ENCODE peak calls at places on chromosomes 6 and 20, in ten cellular contexts. T is left ventricle myocardium inferior; W is fibroblast of lung; X is right cardiac atrium; A is CD4-positive, alpha-beta memory T cell; G is AG04450; R is A549; C is vagina; S is CD8-positive, alpha-beta memory T cell; D is GM23248. K is an unnamed sample. For H3K9me3, the result is how much of the 10 kb centered on the place peaks cover.

GRCh38 chr6:14652536-14652935 is 535.0 kb downstream of the CD83 start:
- DNase-seq in T (no peak), W (no peak), X (no peak), A (no peak), G (no peak), R (no peak), C (no peak), S (no peak), D (no peak), K (no peak)

GRCh38 chr6:169780571-169781091 is 29.2 kb downstream of the ERMARD start:
- DNase-seq in T (no peak), W (peak), X (no peak), A (no peak), G (peak), R (no peak), C (peak), S (no peak), D (no peak), K (no peak)

GRCh38 chr6:29992792-29993191 is 50.5 kb downstream of the HLA-A start:
- DNase-seq in T (no peak), W (peak), X (no peak), A (no peak), G (no peak), R (peak), C (peak), S (no peak), D (peak), K (no peak)

GRCh38 chr20:7347409-7347808 is 579.9 kb downstream of the BMP2 start:
- DNase-seq in T (no peak), W (no peak), X (no peak), A (no peak), G (no peak), R (no peak), C (no peak), S (no peak), D (no peak), K (no peak)

GRCh38 chr20:8757146-8757545 is 311.7 kb upstream of the PLCB4 start:
- DNase-seq in T (no peak), W (peak), X (no peak), A (no peak), G (peak), R (peak), C (no peak), S (no peak), D (peak), K (no peak)

GRCh38 chr6:137900815-137901214 is 33.8 kb downstream of the TNFAIP3 start:
- DNase-seq in T (no peak), W (no peak), X (no peak), A (no peak), G (no peak), R (no peak), C (no peak), S (no peak), D (no peak), K (no peak)

GRCh38 chr6:115934829-115935228 is 125.9 kb downstream of the FRK start:
- DNase-seq in T (no peak), W (no peak), X (no peak), A (no peak), G (no peak), R (no peak), C (no peak), S (no peak), D (no peak), K (no peak)

GRCh38 chr6:40947876-40948514 is 91.0 kb downstream of the UNC5CL start:
- DNase-seq in T (no peak), W (peak), X (no peak), A (no peak), G (no peak), R (no peak), C (no peak), S (no peak), D (peak), K (no peak)

GRCh38 chr20:23228912-23229311 is 121.7 kb upstream of the NXT1 start:
- DNase-seq in T (no peak), W (peak), X (no peak), A (no peak), G (peak), R (no peak), C (no peak), S (no peak), D (peak), K (no peak)

GRCh38 chr6:166621114-166621540 is 5.9 kb downstream of the RPS6KA2 start:
- DNase-seq in T (no peak), W (no peak), X (no peak), A (no peak), G (no peak), R (no peak), C (no peak), S (no peak), D (no peak), K (no peak)

GRCh38 chr20:62754122-62754990 is 41.9 kb upstream of the MRGBP start:
- DNase-seq in T (peak), W (no peak), X (peak), A (no peak), G (no peak), R (no peak), C (no peak), S (no peak), D (no peak), K (no peak)

GRCh38 chr20:58699246-58700107 is 6.9 kb downstream of the NPEPL1 start:
- DNase-seq in T (peak), W (no peak), X (no peak), A (no peak), G (no peak), R (no peak), C (no peak), S (no peak), D (no peak), K (no peak)

GRCh38 chr6:16711551-16712249 is 49.6 kb downstream of the ATXN1 start:
- DNase-seq in T (no peak), W (no peak), X (no peak), A (peak), G (no peak), R (peak), C (no peak), S (peak), D (peak), K (peak)

GRCh38 chr6:12294851-12295536 is 4.8 kb downstream of the EDN1 start:
- DNase-seq in T (no peak), W (no peak), X (no peak), A (no peak), G (no peak), R (no peak), C (no peak), S (no peak), D (peak), K (no peak)

GRCh38 chr20:10453241-10453640 is 18.1 kb downstream of the SLX4IP start:
- DNase-seq in T (no peak), W (no peak), X (no peak), A (peak), G (no peak), R (no peak), C (no peak), S (no peak), D (no peak), K (no peak)

GRCh38 chr6:37339911-37340638 is 13.7 kb upstream of the RNF8 start:
- DNase-seq in T (no peak), W (peak), X (no peak), A (no peak), G (no peak), R (no peak), C (no peak), S (no peak), D (no peak), K (no peak)

GRCh38 chr6:125781307-125781868 is 9.4 kb upstream of the NCOA7 start:
- DNase-seq in T (no peak), W (peak), X (no peak), A (no peak), G (no peak), R (peak), C (no peak), S (no peak), D (peak), K (no peak)

GRCh38 chr6:140538926-140539325 is 1164.5 kb upstream of the CITED2 start:
- DNase-seq in T (no peak), W (no peak), X (no peak), A (no peak), G (no peak), R (peak), C (no peak), S (no peak), D (peak), K (no peak)

GRCh38 chr6:166486536-166486880 is 100.0 kb downstream of the RAMACL start:
- DNase-seq in T (peak), W (no peak), X (no peak), A (no peak), G (no peak), R (no peak), C (no peak), S (no peak), D (no peak), K (no peak)

GRCh38 chr6:71468841-71469750 is 180.5 kb downstream of the OGFRL1 start:
- DNase-seq in T (no peak), W (peak), X (no peak), A (no peak), G (peak), R (no peak), C (no peak), S (no peak), D (peak), K (no peak)

GRCh38 chr6:44034391-44034861 is 92.8 kb downstream of the MRPL14 start:
- DNase-seq in T (no peak), W (no peak), X (no peak), A (no peak), G (no peak), R (no peak), C (no peak), S (no peak), D (no peak), K (no peak)

GRCh38 chr6:84249724-84250123 is 22.3 kb upstream of the CEP162 start:
- DNase-seq in T (no peak), W (peak), X (no peak), A (no peak), G (no peak), R (no peak), C (no peak), S (no peak), D (peak), K (no peak)

GRCh38 chr6:130872250-130873095 is 45.3 kb downstream of the SMLR1 start:
- DNase-seq in T (peak), W (peak), X (peak), A (peak), G (no peak), R (peak), C (no peak), S (peak), D (peak), K (peak)

GRCh38 chr20:36802326-36803223 is 29.0 kb upstream of the DSN1 start:
- DNase-seq in T (no peak), W (peak), X (no peak), A (no peak), G (peak), R (peak), C (no peak), S (no peak), D (peak), K (no peak)

GRCh38 chr6:138264372-138264880 is 46.1 kb upstream of the PBOV1 start:
- DNase-seq in T (no peak), W (no peak), X (no peak), A (no peak), G (no peak), R (no peak), C (no peak), S (no peak), D (no peak), K (no peak)

GRCh38 chr20:10927936-10928860 is 254.4 kb upstream of the JAG1 start:
- DNase-seq in T (no peak), W (no peak), X (peak), A (no peak), G (no peak), R (no peak), C (no peak), S (no peak), D (peak), K (no peak)

GRCh38 chr6:85005494-85005893 is 241.1 kb upstream of the TBX18 start:
- DNase-seq in T (no peak), W (no peak), X (no peak), A (no peak), G (no peak), R (no peak), C (no peak), S (no peak), D (no peak), K (no peak)

GRCh38 chr20:32559753-32560380 is 25.3 kb downstream of the NOL4L start:
- DNase-seq in T (no peak), W (no peak), X (no peak), A (no peak), G (no peak), R (no peak), C (no peak), S (no peak), D (peak), K (no peak)

GRCh38 chr6:34318492-34319470 is 70.0 kb upstream of the SMIM29 start:
- DNase-seq in T (no peak), W (no peak), X (no peak), A (no peak), G (no peak), R (no peak), C (no peak), S (no peak), D (no peak), K (no peak)

GRCh38 chr6:157982297-157982579 is 575 bp downstream of the SYNJ2 start:
- DNase-seq in T (no peak), W (peak), X (no peak), A (no peak), G (no peak), R (peak), C (no peak), S (no peak), D (peak), K (no peak)

GRCh38 chr6:47729019-47729418 is 30.6 kb downstream of the ADGRF4 start:
- DNase-seq in T (no peak), W (no peak), X (no peak), A (no peak), G (no peak), R (no peak), C (no peak), S (no peak), D (peak), K (no peak)

GRCh38 chr20:63055575-63056235 is 48.9 kb upstream of the BHLHE23 start:
- DNase-seq in T (peak), W (no peak), X (no peak), A (no peak), G (no peak), R (no peak), C (no peak), S (no peak), D (no peak), K (no peak)

GRCh38 chr6:88211446-88211845 is 45.3 kb upstream of the CNR1 start:
- DNase-seq in T (no peak), W (no peak), X (no peak), A (no peak), G (no peak), R (no peak), C (no peak), S (no peak), D (no peak), K (no peak)

GRCh38 chr6:53484409-53485280 is 60.3 kb downstream of the GCLC start:
- DNase-seq in T (no peak), W (peak), X (peak), A (peak), G (no peak), R (peak), C (no peak), S (peak), D (peak), K (peak)

GRCh38 chr6:109332748-109333147 is 49.5 kb downstream of the CD164 start:
- DNase-seq in T (no peak), W (no peak), X (no peak), A (no peak), G (no peak), R (peak), C (no peak), S (no peak), D (no peak), K (no peak)

GRCh38 chr20:42274977-42275376 is 656.8 kb upstream of the CHD6 start:
- DNase-seq in T (no peak), W (no peak), X (no peak), A (no peak), G (no peak), R (no peak), C (no peak), S (no peak), D (no peak), K (no peak)

GRCh38 chr20:41960166-41960565 is 342.0 kb upstream of the CHD6 start:
- DNase-seq in T (no peak), W (no peak), X (no peak), A (no peak), G (no peak), R (no peak), C (no peak), S (no peak), D (no peak), K (no peak)

GRCh38 chr6:168274046-168274952 is 45.3 kb downstream of the DACT2 start:
- DNase-seq in T (no peak), W (no peak), X (no peak), A (no peak), G (no peak), R (peak), C (no peak), S (no peak), D (no peak), K (no peak)
- H3K9me3 ChIP-seq in T (under half), W (under half), X (under half), A (under half), G (half or more), R (under half), C (under half), S (under half), D (under half), K (under half)

GRCh38 chr6:27111743-27112142 is 135.8 kb upstream of the PRSS16 start:
- DNase-seq in T (no peak), W (no peak), X (no peak), A (no peak), G (no peak), R (no peak), C (no peak), S (no peak), D (no peak), K (no peak)
- H3K9me3 ChIP-seq in T (under half), W (under half), X (under half), A (under half), G (under half), R (under half), C (under half), S (under half), D (under half), K (under half)

GRCh38 chr6:372336-372911 is 19.1 kb upstream of the IRF4 start:
- DNase-seq in T (no peak), W (no peak), X (no peak), A (no peak), G (no peak), R (no peak), C (no peak), S (no peak), D (no peak), K (no peak)

GRCh38 chr6:367891-368630 is 23.5 kb upstream of the IRF4 start:
- DNase-seq in T (no peak), W (no peak), X (no peak), A (no peak), G (no peak), R (no peak), C (no peak), S (no peak), D (no peak), K (no peak)

GRCh38 chr6:373031-373430 is 18.5 kb upstream of the IRF4 start:
- DNase-seq in T (no peak), W (no peak), X (no peak), A (no peak), G (no peak), R (no peak), C (no peak), S (no peak), D (no peak), K (no peak)

GRCh38 chr6:369559-370431 is 21.8 kb upstream of the IRF4 start:
- DNase-seq in T (no peak), W (no peak), X (no peak), A (no peak), G (no peak), R (no peak), C (no peak), S (no peak), D (no peak), K (no peak)

DNA sequence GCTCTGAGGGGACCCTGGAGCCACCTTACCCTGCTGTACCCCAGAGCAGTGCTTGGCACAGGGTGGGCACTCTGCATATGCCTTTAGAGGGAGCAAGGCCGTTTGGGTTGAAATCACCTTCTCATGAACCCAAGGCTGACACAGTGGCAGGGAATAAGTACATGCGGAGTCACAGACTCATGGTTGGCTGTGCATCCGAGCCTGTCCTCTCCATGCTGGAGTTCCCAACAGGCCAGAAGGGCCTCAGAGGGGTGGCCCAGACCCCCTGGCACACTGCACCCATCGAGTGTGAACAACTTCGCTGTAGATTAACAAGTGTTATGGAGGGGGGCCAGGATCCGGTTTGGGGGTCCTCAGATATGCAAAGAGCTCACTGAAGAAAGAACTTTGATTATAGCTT is 21.0 kb upstream of the IRF4 start:
- DNase-seq in T (no peak), W (no peak), X (no peak), A (no peak), G (no peak), R (no peak), C (no peak), S (no peak), D (no peak), K (no peak)
- H3K9me3 ChIP-seq in T (under half), W (under half), X (under half), A (under half), G (half or more), R (under half), C (under half), S (under half), D (under half), K (under half)

GRCh38 chr6:2285510-2285909 is 40.1 kb upstream of the GMDS start:
- DNase-seq in T (no peak), W (no peak), X (no peak), A (no peak), G (no peak), R (no peak), C (no peak), S (no peak), D (no peak), K (no peak)
- H3K9me3 ChIP-seq in T (under half), W (under half), X (under half), A (under half), G (under half), R (under half), C (under half), S (under half), D (under half), K (under half)

K was measured in CD8-positive, alpha-beta T cell.